ENCODE peak calls at places on chromosomes 4 and X, in four cellular contexts. One of them, this sample, is unnamed.

GRCh38 chr4:52234539-52235174 is 183.6 kb downstream of the SPATA18 start:
- DNase-seq in tibial artery: no peak
- DNase-seq in vagina: no peak
- DNase-seq in iPS DF 6.9: peak; percentile 1
- DNase-seq in this sample: no peak

GRCh38 chr4:80237992-80238391 is 28.5 kb upstream of the FGF5 start:
- DNase-seq in tibial artery: no peak
- DNase-seq in vagina: no peak
- DNase-seq in iPS DF 6.9: no peak
- DNase-seq in this sample: no peak

GRCh38 chr4:126661194-126661593 is 971.6 kb upstream of the INTU start:
- DNase-seq in tibial artery: no peak
- DNase-seq in vagina: no peak
- DNase-seq in iPS DF 6.9: no peak
- DNase-seq in this sample: no peak

GRCh38 chr4:164977243-164978164 is at the start of gene TRIM61:
- DNase-seq in tibial artery: peak; percentile 67
- DNase-seq in vagina: no peak
- DNase-seq in iPS DF 6.9: no peak
- DNase-seq in this sample: peak; percentile 39

GRCh38 chrX:151753313-151754041 is 18.9 kb downstream of the CNGA2 start:
- DNase-seq in tibial artery: peak; percentile 68
- DNase-seq in vagina: no peak
- DNase-seq in iPS DF 6.9: no peak
- DNase-seq in this sample: no peak

GRCh38 chrX:45903781-45904201 is 641.4 kb downstream of the ZNF674 start:
- DNase-seq in tibial artery: no peak
- DNase-seq in vagina: no peak
- DNase-seq in iPS DF 6.9: no peak
- DNase-seq in this sample: no peak

GRCh38 chr4:184856277-184856609 is 30.5 kb upstream of the ACSL1 start:
- DNase-seq in tibial artery: no peak
- DNase-seq in vagina: no peak
- DNase-seq in iPS DF 6.9: no peak
- DNase-seq in this sample: no peak

GRCh38 chrX:31331045-31331444 is 259.2 kb upstream of the FTHL17 start:
- DNase-seq in tibial artery: no peak
- DNase-seq in vagina: no peak
- DNase-seq in iPS DF 6.9: no peak
- DNase-seq in this sample: no peak

GRCh38 chr4:123121241-123121907 is 199.0 kb upstream of the NUDT6 start:
- DNase-seq in tibial artery: no peak
- DNase-seq in vagina: no peak
- DNase-seq in iPS DF 6.9: no peak
- DNase-seq in this sample: no peak

GRCh38 chrX:10077425-10078188 is 79.2 kb upstream of the CLCN4 start:
- DNase-seq in tibial artery: no peak
- DNase-seq in vagina: no peak
- DNase-seq in iPS DF 6.9: no peak
- DNase-seq in this sample: no peak

GRCh38 chr4:137310593-137311490 is 221.5 kb downstream of the PCDH18 start:
- DNase-seq in tibial artery: no peak
- DNase-seq in vagina: no peak
- DNase-seq in iPS DF 6.9: no peak
- DNase-seq in this sample: no peak

GRCh38 chr4:42428036-42428435 is 30.7 kb downstream of the SHISA3 start:
- DNase-seq in tibial artery: no peak
- DNase-seq in vagina: no peak
- DNase-seq in iPS DF 6.9: no peak
- DNase-seq in this sample: no peak

GRCh38 chrX:69614896-69615295 is 1.0 kb upstream of the EDA start:
- DNase-seq in tibial artery: no peak
- DNase-seq in vagina: no peak
- DNase-seq in iPS DF 6.9: no peak
- DNase-seq in this sample: no peak

GRCh38 chr4:123856689-123857545 is 460.3 kb downstream of the SPRY1 start:
- DNase-seq in tibial artery: no peak
- DNase-seq in vagina: no peak
- DNase-seq in iPS DF 6.9: peak; percentile 9
- DNase-seq in this sample: no peak

GRCh38 chrX:50458483-50458882 is 12.1 kb downstream of the DGKK start:
- DNase-seq in tibial artery: no peak
- DNase-seq in vagina: no peak
- DNase-seq in iPS DF 6.9: no peak
- DNase-seq in this sample: no peak

GRCh38 chr4:9925750-9926439 is 95.4 kb downstream of the SLC2A9 start:
- DNase-seq in tibial artery: no peak
- DNase-seq in vagina: no peak
- DNase-seq in iPS DF 6.9: no peak
- DNase-seq in this sample: no peak

GRCh38 chr4:1085404-1085799 is 28.0 kb downstream of the RNF212 start:
- DNase-seq in tibial artery: no peak
- DNase-seq in vagina: peak; percentile 64
- DNase-seq in iPS DF 6.9: no peak
- DNase-seq in this sample: no peak

GRCh38 chrX:134236690-134237362 is at the start of gene CCDC160:
- DNase-seq in tibial artery: no peak
- DNase-seq in vagina: no peak
- DNase-seq in iPS DF 6.9: no peak
- DNase-seq in this sample: no peak

GRCh38 chr4:119730644-119730995 is 102.0 kb upstream of the PDE5A start:
- DNase-seq in tibial artery: no peak
- DNase-seq in vagina: no peak
- DNase-seq in iPS DF 6.9: no peak
- DNase-seq in this sample: no peak

GRCh38 chrX:126376465-126376864 is 176.1 kb downstream of the DCAF12L1 start:
- DNase-seq in tibial artery: no peak
- DNase-seq in vagina: no peak
- DNase-seq in iPS DF 6.9: no peak
- DNase-seq in this sample: no peak

GRCh38 chrX:12770440-12770839 is 20.8 kb upstream of the PRPS2 start:
- DNase-seq in tibial artery: no peak
- DNase-seq in vagina: no peak
- DNase-seq in iPS DF 6.9: no peak
- DNase-seq in this sample: no peak

GRCh38 chrX:152072236-152072635 is 66.1 kb downstream of the MAGEA10 start:
- DNase-seq in tibial artery: no peak
- DNase-seq in vagina: no peak
- DNase-seq in iPS DF 6.9: no peak
- DNase-seq in this sample: no peak

GRCh38 chrX:71195959-71196727 is 26.9 kb upstream of the GJB1 start:
- DNase-seq in tibial artery: no peak
- DNase-seq in vagina: no peak
- DNase-seq in iPS DF 6.9: no peak
- DNase-seq in this sample: peak; percentile 11

GRCh38 chrX:118346258-118347094 is 570 bp downstream of the WDR44 start:
- DNase-seq in tibial artery: peak; percentile 65
- DNase-seq in vagina: no peak
- DNase-seq in iPS DF 6.9: no peak
- DNase-seq in this sample: peak; percentile 33

GRCh38 chrX:118348186-118348810 is 2.4 kb downstream of the WDR44 start:
- DNase-seq in tibial artery: no peak
- DNase-seq in vagina: no peak
- DNase-seq in iPS DF 6.9: no peak
- DNase-seq in this sample: no peak

GRCh38 chrX:118345401-118346257 is at the start of gene WDR44:
- DNase-seq in tibial artery: peak; percentile 96
- DNase-seq in vagina: peak; percentile 97
- DNase-seq in iPS DF 6.9: peak; percentile 76
- DNase-seq in this sample: peak; percentile 90

GRCh38 chrX:118347131-118347530 is 1.2 kb downstream of the WDR44 start:
- DNase-seq in tibial artery: no peak
- DNase-seq in vagina: no peak
- DNase-seq in iPS DF 6.9: no peak
- DNase-seq in this sample: no peak

GRCh38 chrX:118345045-118345400 is 883 bp upstream of the WDR44 start:
- DNase-seq in tibial artery: no peak
- DNase-seq in vagina: no peak
- DNase-seq in iPS DF 6.9: no peak
- DNase-seq in this sample: no peak
- H3K27ac ChIP-seq in tibial artery: peak overlapping the region; percentile 95
- H3K27ac ChIP-seq in vagina: peak overlapping the region; percentile 82
- H3K27ac ChIP-seq in iPS DF 6.9: no peak overlapping the region
- H3K27ac ChIP-seq in this sample: peak overlapping the region; percentile 76

DNA sequence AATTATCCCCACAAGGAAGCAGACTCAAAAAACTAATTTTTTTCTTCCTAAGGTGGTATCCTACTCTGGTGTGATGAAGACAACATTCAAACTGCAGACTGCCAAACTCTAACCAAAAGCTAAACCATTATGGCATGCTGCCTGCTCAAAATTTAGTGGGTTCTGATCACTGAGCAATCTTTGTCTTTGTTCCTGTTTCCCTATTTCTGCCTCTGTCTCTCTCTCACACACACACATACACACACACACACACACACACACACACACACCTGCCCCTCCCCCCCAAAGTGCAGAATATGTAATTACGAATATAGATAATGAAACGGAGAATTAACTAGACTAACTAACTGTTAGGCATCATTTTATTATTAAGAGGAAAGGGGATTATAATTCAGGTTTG is 1278.6 kb downstream of the PCDH7 start:
- DNase-seq in tibial artery: no peak
- DNase-seq in vagina: no peak
- DNase-seq in iPS DF 6.9: no peak
- DNase-seq in this sample: no peak
- H3K4me3 ChIP-seq in tibial artery: no peak overlapping the region
- H3K4me3 ChIP-seq in vagina: no peak overlapping the region
- H3K4me3 ChIP-seq in iPS DF 6.9: no peak overlapping the region
- H3K4me3 ChIP-seq in this sample: no peak overlapping the region

GRCh38 chr4:140986045-140986444 is 147.2 kb downstream of the RNF150 start:
- DNase-seq in tibial artery: no peak
- DNase-seq in vagina: no peak
- DNase-seq in iPS DF 6.9: no peak
- DNase-seq in this sample: no peak
- H3K27ac ChIP-seq in tibial artery: peak overlapping the region; percentile 6
- H3K27ac ChIP-seq in vagina: no peak overlapping the region
- H3K27ac ChIP-seq in iPS DF 6.9: no peak overlapping the region
- H3K27ac ChIP-seq in this sample: no peak overlapping the region

GRCh38 chr4:113958766-113959540 is 20.5 kb downstream of the ARSJ start:
- DNase-seq in tibial artery: no peak
- DNase-seq in vagina: no peak
- DNase-seq in iPS DF 6.9: no peak
- DNase-seq in this sample: no peak
- H3K4me3 ChIP-seq in tibial artery: peak overlapping the region; percentile 35
- H3K4me3 ChIP-seq in vagina: no peak overlapping the region
- H3K4me3 ChIP-seq in iPS DF 6.9: no peak overlapping the region
- H3K4me3 ChIP-seq in this sample: no peak overlapping the region

GRCh38 chrX:154365997-154366665 is 8.3 kb downstream of the FLNA start:
- DNase-seq in tibial artery: no peak
- DNase-seq in vagina: no peak
- DNase-seq in iPS DF 6.9: no peak
- DNase-seq in this sample: no peak
- H3K27ac ChIP-seq in tibial artery: peak overlapping the region; percentile 98
- H3K27ac ChIP-seq in vagina: peak overlapping the region; percentile 88
- H3K27ac ChIP-seq in iPS DF 6.9: no peak overlapping the region
- H3K27ac ChIP-seq in this sample: no peak overlapping the region

DNA sequence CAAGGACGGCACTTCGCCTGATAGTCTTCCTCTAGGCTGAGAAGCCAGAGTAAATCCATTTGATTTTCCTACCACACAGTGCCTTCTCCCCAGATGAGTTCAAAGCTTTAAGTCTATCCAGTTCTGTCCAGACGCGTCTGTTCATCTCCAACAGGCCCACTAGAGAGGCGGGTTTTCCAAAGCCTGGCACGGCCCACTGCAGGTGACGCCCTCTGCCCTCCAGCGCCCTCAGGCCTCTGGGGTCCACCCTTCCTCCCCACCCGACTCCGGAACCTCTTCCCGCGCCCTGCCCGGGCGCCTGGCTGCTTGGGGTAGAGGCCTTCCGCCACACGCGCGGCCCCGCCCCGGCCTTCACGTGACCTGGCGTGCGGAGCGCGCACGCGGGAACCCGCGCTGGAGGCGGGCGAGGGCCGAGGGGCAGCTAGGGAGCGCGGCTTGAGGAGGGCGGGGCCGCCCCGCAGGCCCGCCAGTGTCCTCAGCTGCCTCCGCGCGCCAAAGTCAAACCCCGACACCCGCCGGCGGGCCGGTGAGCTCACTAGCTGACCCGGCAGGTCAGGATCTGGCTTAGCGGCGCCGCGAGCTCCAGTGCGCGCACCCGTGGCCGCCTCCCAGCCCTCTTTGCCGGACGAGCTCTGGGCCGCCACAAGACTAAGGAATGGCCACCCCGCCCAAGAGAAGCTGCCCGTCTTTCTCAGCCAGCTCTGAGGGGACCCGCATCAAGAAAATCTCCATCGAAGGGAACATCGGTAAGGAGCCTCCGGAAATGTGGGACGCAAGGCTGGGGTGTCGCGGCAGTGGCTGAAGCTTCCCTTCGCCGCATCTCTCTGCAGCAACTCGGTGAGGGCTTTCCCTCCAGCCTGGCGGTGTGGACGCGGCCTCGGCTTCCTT is at the start of gene DCK:
- DNase-seq in tibial artery: peak; percentile 95
- DNase-seq in vagina: no peak
- DNase-seq in iPS DF 6.9: peak; percentile 85
- DNase-seq in this sample: peak; percentile 77
- H3K4me3 ChIP-seq in tibial artery: peak within 1 kb of the TSS; percentile 76
- H3K4me3 ChIP-seq in vagina: peak within 1 kb of the TSS; percentile 81
- H3K4me3 ChIP-seq in iPS DF 6.9: peak within 1 kb of the TSS; percentile 60
- H3K4me3 ChIP-seq in this sample: peak within 1 kb of the TSS; percentile 81

GRCh38 chr4:7155611-7156071 is 36.7 kb upstream of the SORCS2 start:
- DNase-seq in tibial artery: peak; percentile 17
- DNase-seq in vagina: no peak
- DNase-seq in iPS DF 6.9: no peak
- DNase-seq in this sample: no peak
- H3K27ac ChIP-seq in tibial artery: no peak overlapping the region
- H3K27ac ChIP-seq in vagina: no peak overlapping the region
- H3K27ac ChIP-seq in iPS DF 6.9: no peak overlapping the region
- H3K27ac ChIP-seq in this sample: no peak overlapping the region